ENCODE peak calls at places on chromosomes 3 and 15, in ten cellular contexts. One of them, this sample, is unnamed.

GRCh38 chr3:111797035-111797717 is 61.9 kb upstream of the PHLDB2 start:
- DNase-seq in sigmoid colon: no peak
- DNase-seq in fibroblast of lung: no peak
- DNase-seq in activated T-helper 1 cell treated with Interleukin-2 at 50 U/mL for 16 hours: no peak
- DNase-seq in stimulated activated CD4-positive, alpha-beta T cell treated with anti-CD3 and anti-CD28 coated beads, Interleukin-2, amount 100 ng/mL, for 24 hours: no peak
- DNase-seq in GM12865: no peak
- DNase-seq in endothelial cell: no peak
- DNase-seq in T-helper 2 cell: no peak
- DNase-seq in GM20000: no peak
- DNase-seq in H7: no peak
- DNase-seq in this sample: no peak

GRCh38 chr15:65981837-65982696 is 112.8 kb downstream of the RAB11A start:
- DNase-seq in sigmoid colon: no peak
- DNase-seq in fibroblast of lung: no peak
- DNase-seq in activated T-helper 1 cell treated with Interleukin-2 at 50 U/mL for 16 hours: peak
- DNase-seq in stimulated activated CD4-positive, alpha-beta T cell treated with anti-CD3 and anti-CD28 coated beads, Interleukin-2, amount 100 ng/mL, for 24 hours: peak
- DNase-seq in GM12865: peak
- DNase-seq in endothelial cell: peak
- DNase-seq in T-helper 2 cell: peak
- DNase-seq in GM20000: peak
- DNase-seq in H7: peak
- DNase-seq in this sample: peak

GRCh38 chr3:32870373-32871091 is 52.7 kb downstream of the TRIM71 start:
- DNase-seq in sigmoid colon: no peak
- DNase-seq in fibroblast of lung: no peak
- DNase-seq in activated T-helper 1 cell treated with Interleukin-2 at 50 U/mL for 16 hours: no peak
- DNase-seq in stimulated activated CD4-positive, alpha-beta T cell treated with anti-CD3 and anti-CD28 coated beads, Interleukin-2, amount 100 ng/mL, for 24 hours: no peak
- DNase-seq in GM12865: no peak
- DNase-seq in endothelial cell: no peak
- DNase-seq in T-helper 2 cell: no peak
- DNase-seq in GM20000: no peak
- DNase-seq in H7: no peak
- DNase-seq in this sample: no peak

GRCh38 chr3:37197810-37198371 is 23.5 kb upstream of the LRRFIP2 start:
- DNase-seq in sigmoid colon: no peak
- DNase-seq in fibroblast of lung: peak
- DNase-seq in activated T-helper 1 cell treated with Interleukin-2 at 50 U/mL for 16 hours: no peak
- DNase-seq in stimulated activated CD4-positive, alpha-beta T cell treated with anti-CD3 and anti-CD28 coated beads, Interleukin-2, amount 100 ng/mL, for 24 hours: no peak
- DNase-seq in GM12865: no peak
- DNase-seq in endothelial cell: no peak
- DNase-seq in T-helper 2 cell: no peak
- DNase-seq in GM20000: no peak
- DNase-seq in H7: no peak
- DNase-seq in this sample: no peak

GRCh38 chr3:53773586-53774368 is 72.4 kb downstream of the CHDH start:
- DNase-seq in sigmoid colon: no peak
- DNase-seq in fibroblast of lung: peak
- DNase-seq in activated T-helper 1 cell treated with Interleukin-2 at 50 U/mL for 16 hours: no peak
- DNase-seq in stimulated activated CD4-positive, alpha-beta T cell treated with anti-CD3 and anti-CD28 coated beads, Interleukin-2, amount 100 ng/mL, for 24 hours: no peak
- DNase-seq in GM12865: peak
- DNase-seq in endothelial cell: no peak
- DNase-seq in T-helper 2 cell: peak
- DNase-seq in GM20000: peak
- DNase-seq in H7: no peak
- DNase-seq in this sample: no peak

GRCh38 chr3:72086051-72086711 is 301.2 kb upstream of the PROK2 start:
- DNase-seq in sigmoid colon: no peak
- DNase-seq in fibroblast of lung: peak
- DNase-seq in activated T-helper 1 cell treated with Interleukin-2 at 50 U/mL for 16 hours: no peak
- DNase-seq in stimulated activated CD4-positive, alpha-beta T cell treated with anti-CD3 and anti-CD28 coated beads, Interleukin-2, amount 100 ng/mL, for 24 hours: no peak
- DNase-seq in GM12865: no peak
- DNase-seq in endothelial cell: no peak
- DNase-seq in T-helper 2 cell: no peak
- DNase-seq in GM20000: no peak
- DNase-seq in H7: no peak
- DNase-seq in this sample: peak

GRCh38 chr15:22866066-22866465 is 27.6 kb downstream of the NIPA2 start:
- DNase-seq in sigmoid colon: no peak
- DNase-seq in fibroblast of lung: no peak
- DNase-seq in activated T-helper 1 cell treated with Interleukin-2 at 50 U/mL for 16 hours: no peak
- DNase-seq in stimulated activated CD4-positive, alpha-beta T cell treated with anti-CD3 and anti-CD28 coated beads, Interleukin-2, amount 100 ng/mL, for 24 hours: no peak
- DNase-seq in GM12865: no peak
- DNase-seq in endothelial cell: no peak
- DNase-seq in T-helper 2 cell: peak
- DNase-seq in GM20000: no peak
- DNase-seq in H7: no peak
- DNase-seq in this sample: no peak

GRCh38 chr15:71874245-71874644 is 63.9 kb downstream of the NR2E3 start:
- DNase-seq in sigmoid colon: no peak
- DNase-seq in fibroblast of lung: no peak
- DNase-seq in activated T-helper 1 cell treated with Interleukin-2 at 50 U/mL for 16 hours: no peak
- DNase-seq in stimulated activated CD4-positive, alpha-beta T cell treated with anti-CD3 and anti-CD28 coated beads, Interleukin-2, amount 100 ng/mL, for 24 hours: no peak
- DNase-seq in GM12865: peak
- DNase-seq in endothelial cell: no peak
- DNase-seq in T-helper 2 cell: no peak
- DNase-seq in GM20000: peak
- DNase-seq in H7: no peak
- DNase-seq in this sample: no peak

GRCh38 chr3:115071611-115072010 is 75.5 kb downstream of the ZBTB20 start:
- DNase-seq in sigmoid colon: no peak
- DNase-seq in fibroblast of lung: no peak
- DNase-seq in activated T-helper 1 cell treated with Interleukin-2 at 50 U/mL for 16 hours: no peak
- DNase-seq in stimulated activated CD4-positive, alpha-beta T cell treated with anti-CD3 and anti-CD28 coated beads, Interleukin-2, amount 100 ng/mL, for 24 hours: no peak
- DNase-seq in GM12865: no peak
- DNase-seq in endothelial cell: no peak
- DNase-seq in T-helper 2 cell: no peak
- DNase-seq in GM20000: no peak
- DNase-seq in H7: no peak
- DNase-seq in this sample: no peak

GRCh38 chr15:82679626-82680199 is 30.0 kb downstream of the AP3B2 start:
- DNase-seq in sigmoid colon: peak
- DNase-seq in fibroblast of lung: no peak
- DNase-seq in activated T-helper 1 cell treated with Interleukin-2 at 50 U/mL for 16 hours: no peak
- DNase-seq in stimulated activated CD4-positive, alpha-beta T cell treated with anti-CD3 and anti-CD28 coated beads, Interleukin-2, amount 100 ng/mL, for 24 hours: no peak
- DNase-seq in GM12865: no peak
- DNase-seq in endothelial cell: no peak
- DNase-seq in T-helper 2 cell: no peak
- DNase-seq in GM20000: no peak
- DNase-seq in H7: no peak
- DNase-seq in this sample: no peak

GRCh38 chr15:68495981-68496705 is 64.2 kb upstream of the ITGA11 start:
- DNase-seq in sigmoid colon: no peak
- DNase-seq in fibroblast of lung: no peak
- DNase-seq in activated T-helper 1 cell treated with Interleukin-2 at 50 U/mL for 16 hours: no peak
- DNase-seq in stimulated activated CD4-positive, alpha-beta T cell treated with anti-CD3 and anti-CD28 coated beads, Interleukin-2, amount 100 ng/mL, for 24 hours: no peak
- DNase-seq in GM12865: no peak
- DNase-seq in endothelial cell: no peak
- DNase-seq in T-helper 2 cell: no peak
- DNase-seq in GM20000: no peak
- DNase-seq in H7: no peak
- DNase-seq in this sample: no peak

GRCh38 chr15:50137330-50137761 is 18.3 kb upstream of the ATP8B4 start:
- DNase-seq in sigmoid colon: no peak
- DNase-seq in fibroblast of lung: peak
- DNase-seq in activated T-helper 1 cell treated with Interleukin-2 at 50 U/mL for 16 hours: no peak
- DNase-seq in stimulated activated CD4-positive, alpha-beta T cell treated with anti-CD3 and anti-CD28 coated beads, Interleukin-2, amount 100 ng/mL, for 24 hours: peak
- DNase-seq in GM12865: no peak
- DNase-seq in endothelial cell: no peak
- DNase-seq in T-helper 2 cell: peak
- DNase-seq in GM20000: no peak
- DNase-seq in H7: no peak
- DNase-seq in this sample: no peak

GRCh38 chr15:57591237-57591821 is 375 bp upstream of the MYZAP start:
- DNase-seq in sigmoid colon: no peak
- DNase-seq in fibroblast of lung: no peak
- DNase-seq in activated T-helper 1 cell treated with Interleukin-2 at 50 U/mL for 16 hours: no peak
- DNase-seq in stimulated activated CD4-positive, alpha-beta T cell treated with anti-CD3 and anti-CD28 coated beads, Interleukin-2, amount 100 ng/mL, for 24 hours: no peak
- DNase-seq in GM12865: no peak
- DNase-seq in endothelial cell: no peak
- DNase-seq in T-helper 2 cell: peak
- DNase-seq in GM20000: no peak
- DNase-seq in H7: no peak
- DNase-seq in this sample: no peak

GRCh38 chr3:43770426-43771103 is 79.8 kb downstream of the ABHD5 start:
- DNase-seq in sigmoid colon: peak
- DNase-seq in fibroblast of lung: no peak
- DNase-seq in activated T-helper 1 cell treated with Interleukin-2 at 50 U/mL for 16 hours: no peak
- DNase-seq in stimulated activated CD4-positive, alpha-beta T cell treated with anti-CD3 and anti-CD28 coated beads, Interleukin-2, amount 100 ng/mL, for 24 hours: peak
- DNase-seq in GM12865: no peak
- DNase-seq in endothelial cell: no peak
- DNase-seq in T-helper 2 cell: no peak
- DNase-seq in GM20000: no peak
- DNase-seq in H7: no peak
- DNase-seq in this sample: peak

GRCh38 chr3:73144828-73145227 is 83.4 kb downstream of the EBLN2 start:
- DNase-seq in sigmoid colon: no peak
- DNase-seq in fibroblast of lung: no peak
- DNase-seq in activated T-helper 1 cell treated with Interleukin-2 at 50 U/mL for 16 hours: no peak
- DNase-seq in stimulated activated CD4-positive, alpha-beta T cell treated with anti-CD3 and anti-CD28 coated beads, Interleukin-2, amount 100 ng/mL, for 24 hours: no peak
- DNase-seq in GM12865: no peak
- DNase-seq in endothelial cell: no peak
- DNase-seq in T-helper 2 cell: no peak
- DNase-seq in GM20000: no peak
- DNase-seq in H7: no peak
- DNase-seq in this sample: no peak

GRCh38 chr15:99238849-99239248 is 10.5 kb downstream of the TTC23 start:
- DNase-seq in sigmoid colon: no peak
- DNase-seq in fibroblast of lung: no peak
- DNase-seq in activated T-helper 1 cell treated with Interleukin-2 at 50 U/mL for 16 hours: no peak
- DNase-seq in stimulated activated CD4-positive, alpha-beta T cell treated with anti-CD3 and anti-CD28 coated beads, Interleukin-2, amount 100 ng/mL, for 24 hours: no peak
- DNase-seq in GM12865: no peak
- DNase-seq in endothelial cell: no peak
- DNase-seq in T-helper 2 cell: no peak
- DNase-seq in GM20000: no peak
- DNase-seq in H7: no peak
- DNase-seq in this sample: no peak

GRCh38 chr3:66860771-66861170 is 137.3 kb upstream of the KBTBD8 start:
- DNase-seq in sigmoid colon: no peak
- DNase-seq in fibroblast of lung: no peak
- DNase-seq in activated T-helper 1 cell treated with Interleukin-2 at 50 U/mL for 16 hours: no peak
- DNase-seq in stimulated activated CD4-positive, alpha-beta T cell treated with anti-CD3 and anti-CD28 coated beads, Interleukin-2, amount 100 ng/mL, for 24 hours: no peak
- DNase-seq in GM12865: no peak
- DNase-seq in endothelial cell: no peak
- DNase-seq in T-helper 2 cell: no peak
- DNase-seq in GM20000: no peak
- DNase-seq in H7: no peak
- DNase-seq in this sample: no peak

GRCh38 chr15:74242296-74242929 is 6.3 kb downstream of the CCDC33 start:
- DNase-seq in sigmoid colon: no peak
- DNase-seq in fibroblast of lung: no peak
- DNase-seq in activated T-helper 1 cell treated with Interleukin-2 at 50 U/mL for 16 hours: no peak
- DNase-seq in stimulated activated CD4-positive, alpha-beta T cell treated with anti-CD3 and anti-CD28 coated beads, Interleukin-2, amount 100 ng/mL, for 24 hours: no peak
- DNase-seq in GM12865: no peak
- DNase-seq in endothelial cell: no peak
- DNase-seq in T-helper 2 cell: no peak
- DNase-seq in GM20000: no peak
- DNase-seq in H7: peak
- DNase-seq in this sample: no peak

GRCh38 chr3:171994646-171995441 is 44.5 kb upstream of the FNDC3B start:
- DNase-seq in sigmoid colon: no peak
- DNase-seq in fibroblast of lung: peak
- DNase-seq in activated T-helper 1 cell treated with Interleukin-2 at 50 U/mL for 16 hours: no peak
- DNase-seq in stimulated activated CD4-positive, alpha-beta T cell treated with anti-CD3 and anti-CD28 coated beads, Interleukin-2, amount 100 ng/mL, for 24 hours: no peak
- DNase-seq in GM12865: no peak
- DNase-seq in endothelial cell: no peak
- DNase-seq in T-helper 2 cell: no peak
- DNase-seq in GM20000: no peak
- DNase-seq in H7: no peak
- DNase-seq in this sample: no peak

GRCh38 chr3:150158974-150159625 is 188.4 kb upstream of the PFN2 start:
- DNase-seq in sigmoid colon: no peak
- DNase-seq in fibroblast of lung: no peak
- DNase-seq in activated T-helper 1 cell treated with Interleukin-2 at 50 U/mL for 16 hours: no peak
- DNase-seq in stimulated activated CD4-positive, alpha-beta T cell treated with anti-CD3 and anti-CD28 coated beads, Interleukin-2, amount 100 ng/mL, for 24 hours: no peak
- DNase-seq in GM12865: no peak
- DNase-seq in endothelial cell: no peak
- DNase-seq in T-helper 2 cell: no peak
- DNase-seq in GM20000: no peak
- DNase-seq in H7: no peak
- DNase-seq in this sample: no peak

GRCh38 chr3:149813367-149814281 is 609 bp downstream of the RNF13 start:
- DNase-seq in sigmoid colon: peak
- DNase-seq in fibroblast of lung: peak
- DNase-seq in activated T-helper 1 cell treated with Interleukin-2 at 50 U/mL for 16 hours: no peak
- DNase-seq in stimulated activated CD4-positive, alpha-beta T cell treated with anti-CD3 and anti-CD28 coated beads, Interleukin-2, amount 100 ng/mL, for 24 hours: peak
- DNase-seq in GM12865: peak
- DNase-seq in endothelial cell: peak
- DNase-seq in T-helper 2 cell: peak
- DNase-seq in GM20000: no peak
- DNase-seq in H7: peak
- DNase-seq in this sample: peak

GRCh38 chr15:67510597-67511225 is 10.2 kb upstream of the C15orf61 start:
- DNase-seq in sigmoid colon: no peak
- DNase-seq in fibroblast of lung: peak
- DNase-seq in activated T-helper 1 cell treated with Interleukin-2 at 50 U/mL for 16 hours: no peak
- DNase-seq in stimulated activated CD4-positive, alpha-beta T cell treated with anti-CD3 and anti-CD28 coated beads, Interleukin-2, amount 100 ng/mL, for 24 hours: no peak
- DNase-seq in GM12865: no peak
- DNase-seq in endothelial cell: no peak
- DNase-seq in T-helper 2 cell: no peak
- DNase-seq in GM20000: no peak
- DNase-seq in H7: no peak
- DNase-seq in this sample: no peak

GRCh38 chr15:100671858-100672543 is 69.6 kb downstream of the ASB7 start:
- DNase-seq in sigmoid colon: no peak
- DNase-seq in fibroblast of lung: peak
- DNase-seq in activated T-helper 1 cell treated with Interleukin-2 at 50 U/mL for 16 hours: no peak
- DNase-seq in stimulated activated CD4-positive, alpha-beta T cell treated with anti-CD3 and anti-CD28 coated beads, Interleukin-2, amount 100 ng/mL, for 24 hours: no peak
- DNase-seq in GM12865: no peak
- DNase-seq in endothelial cell: peak
- DNase-seq in T-helper 2 cell: no peak
- DNase-seq in GM20000: peak
- DNase-seq in H7: peak
- DNase-seq in this sample: no peak

GRCh38 chr15:75028991-75029377 is 5.6 kb downstream of the PPCDC start:
- DNase-seq in sigmoid colon: no peak
- DNase-seq in fibroblast of lung: no peak
- DNase-seq in activated T-helper 1 cell treated with Interleukin-2 at 50 U/mL for 16 hours: no peak
- DNase-seq in stimulated activated CD4-positive, alpha-beta T cell treated with anti-CD3 and anti-CD28 coated beads, Interleukin-2, amount 100 ng/mL, for 24 hours: no peak
- DNase-seq in GM12865: no peak
- DNase-seq in endothelial cell: no peak
- DNase-seq in T-helper 2 cell: no peak
- DNase-seq in GM20000: no peak
- DNase-seq in H7: no peak
- DNase-seq in this sample: no peak

GRCh38 chr15:25796395-25796794 is 66.7 kb downstream of the ATP10A start:
- DNase-seq in sigmoid colon: no peak
- DNase-seq in fibroblast of lung: no peak
- DNase-seq in activated T-helper 1 cell treated with Interleukin-2 at 50 U/mL for 16 hours: no peak
- DNase-seq in stimulated activated CD4-positive, alpha-beta T cell treated with anti-CD3 and anti-CD28 coated beads, Interleukin-2, amount 100 ng/mL, for 24 hours: no peak
- DNase-seq in GM12865: no peak
- DNase-seq in endothelial cell: no peak
- DNase-seq in T-helper 2 cell: no peak
- DNase-seq in GM20000: no peak
- DNase-seq in H7: peak
- DNase-seq in this sample: no peak

GRCh38 chr3:120093923-120094775 is at the start of gene GSK3B:
- DNase-seq in sigmoid colon: peak
- DNase-seq in fibroblast of lung: no peak
- DNase-seq in activated T-helper 1 cell treated with Interleukin-2 at 50 U/mL for 16 hours: peak
- DNase-seq in stimulated activated CD4-positive, alpha-beta T cell treated with anti-CD3 and anti-CD28 coated beads, Interleukin-2, amount 100 ng/mL, for 24 hours: peak
- DNase-seq in GM12865: peak
- DNase-seq in endothelial cell: peak
- DNase-seq in T-helper 2 cell: peak
- DNase-seq in GM20000: no peak
- DNase-seq in H7: peak
- DNase-seq in this sample: peak

GRCh38 chr3:30492581-30493192 is 113.7 kb upstream of the TGFBR2 start:
- DNase-seq in sigmoid colon: no peak
- DNase-seq in fibroblast of lung: peak
- DNase-seq in activated T-helper 1 cell treated with Interleukin-2 at 50 U/mL for 16 hours: no peak
- DNase-seq in stimulated activated CD4-positive, alpha-beta T cell treated with anti-CD3 and anti-CD28 coated beads, Interleukin-2, amount 100 ng/mL, for 24 hours: no peak
- DNase-seq in GM12865: no peak
- DNase-seq in endothelial cell: no peak
- DNase-seq in T-helper 2 cell: no peak
- DNase-seq in GM20000: no peak
- DNase-seq in H7: no peak
- DNase-seq in this sample: no peak

GRCh38 chr3:15434756-15435155 is 7.4 kb downstream of the EAF1 start:
- DNase-seq in sigmoid colon: no peak
- DNase-seq in fibroblast of lung: no peak
- DNase-seq in activated T-helper 1 cell treated with Interleukin-2 at 50 U/mL for 16 hours: no peak
- DNase-seq in stimulated activated CD4-positive, alpha-beta T cell treated with anti-CD3 and anti-CD28 coated beads, Interleukin-2, amount 100 ng/mL, for 24 hours: no peak
- DNase-seq in GM12865: no peak
- DNase-seq in endothelial cell: no peak
- DNase-seq in T-helper 2 cell: no peak
- DNase-seq in GM20000: no peak
- DNase-seq in H7: no peak
- DNase-seq in this sample: peak

This sample was measured in DND-41.